ENCODE peak calls at places on chromosomes 1 and 21, in seven cellular contexts. One of them, this sample, is unnamed. For H3K4me1, the result is how much of the 10 kb centered on the place peaks cover.

GRCh38 chr1:6579374-6580118 is at the start of gene ZBTB48:
- DNase-seq in endothelial cell of umbilical vein: peak
- DNase-seq in H1: peak
- DNase-seq in K562: peak
- DNase-seq in upper lobe of left lung: peak
- DNase-seq in ovary: peak
- DNase-seq in stomach: peak
- DNase-seq in this sample: peak

GRCh38 chr1:43247256-43247921 is 22.4 kb upstream of the TMEM125 start:
- DNase-seq in endothelial cell of umbilical vein: no peak
- DNase-seq in H1: no peak
- DNase-seq in K562: no peak
- DNase-seq in upper lobe of left lung: no peak
- DNase-seq in ovary: no peak
- DNase-seq in stomach: no peak
- DNase-seq in this sample: no peak

GRCh38 chr1:226086776-226087175 is 24.3 kb downstream of the H3-3A start:
- DNase-seq in endothelial cell of umbilical vein: no peak
- DNase-seq in H1: no peak
- DNase-seq in K562: no peak
- DNase-seq in upper lobe of left lung: no peak
- DNase-seq in ovary: peak
- DNase-seq in stomach: no peak
- DNase-seq in this sample: no peak

GRCh38 chr1:43172532-43172972 is 422 bp downstream of the CFAP57 start:
- DNase-seq in endothelial cell of umbilical vein: peak
- DNase-seq in H1: no peak
- DNase-seq in K562: peak
- DNase-seq in upper lobe of left lung: peak
- DNase-seq in ovary: peak
- DNase-seq in stomach: peak
- DNase-seq in this sample: peak

GRCh38 chr1:199862047-199862446 is 165.5 kb upstream of the NR5A2 start:
- DNase-seq in endothelial cell of umbilical vein: no peak
- DNase-seq in H1: no peak
- DNase-seq in K562: no peak
- DNase-seq in upper lobe of left lung: no peak
- DNase-seq in ovary: no peak
- DNase-seq in stomach: no peak
- DNase-seq in this sample: no peak

GRCh38 chr1:169103443-169103842 is 3.0 kb upstream of the ATP1B1 start:
- DNase-seq in endothelial cell of umbilical vein: no peak
- DNase-seq in H1: no peak
- DNase-seq in K562: no peak
- DNase-seq in upper lobe of left lung: peak
- DNase-seq in ovary: no peak
- DNase-seq in stomach: peak
- DNase-seq in this sample: no peak

GRCh38 chr1:91670781-91671180 is 170.1 kb downstream of the CDC7 start:
- DNase-seq in endothelial cell of umbilical vein: no peak
- DNase-seq in H1: no peak
- DNase-seq in K562: no peak
- DNase-seq in upper lobe of left lung: no peak
- DNase-seq in ovary: no peak
- DNase-seq in stomach: no peak
- DNase-seq in this sample: no peak

GRCh38 chr1:36151133-36151844 is 2.0 kb upstream of the TRAPPC3 start:
- DNase-seq in endothelial cell of umbilical vein: no peak
- DNase-seq in H1: no peak
- DNase-seq in K562: no peak
- DNase-seq in upper lobe of left lung: no peak
- DNase-seq in ovary: no peak
- DNase-seq in stomach: no peak
- DNase-seq in this sample: no peak

GRCh38 chr1:240591078-240591477 is 20.9 kb downstream of the GREM2 start:
- DNase-seq in endothelial cell of umbilical vein: no peak
- DNase-seq in H1: no peak
- DNase-seq in K562: no peak
- DNase-seq in upper lobe of left lung: no peak
- DNase-seq in ovary: no peak
- DNase-seq in stomach: no peak
- DNase-seq in this sample: no peak

DNA sequence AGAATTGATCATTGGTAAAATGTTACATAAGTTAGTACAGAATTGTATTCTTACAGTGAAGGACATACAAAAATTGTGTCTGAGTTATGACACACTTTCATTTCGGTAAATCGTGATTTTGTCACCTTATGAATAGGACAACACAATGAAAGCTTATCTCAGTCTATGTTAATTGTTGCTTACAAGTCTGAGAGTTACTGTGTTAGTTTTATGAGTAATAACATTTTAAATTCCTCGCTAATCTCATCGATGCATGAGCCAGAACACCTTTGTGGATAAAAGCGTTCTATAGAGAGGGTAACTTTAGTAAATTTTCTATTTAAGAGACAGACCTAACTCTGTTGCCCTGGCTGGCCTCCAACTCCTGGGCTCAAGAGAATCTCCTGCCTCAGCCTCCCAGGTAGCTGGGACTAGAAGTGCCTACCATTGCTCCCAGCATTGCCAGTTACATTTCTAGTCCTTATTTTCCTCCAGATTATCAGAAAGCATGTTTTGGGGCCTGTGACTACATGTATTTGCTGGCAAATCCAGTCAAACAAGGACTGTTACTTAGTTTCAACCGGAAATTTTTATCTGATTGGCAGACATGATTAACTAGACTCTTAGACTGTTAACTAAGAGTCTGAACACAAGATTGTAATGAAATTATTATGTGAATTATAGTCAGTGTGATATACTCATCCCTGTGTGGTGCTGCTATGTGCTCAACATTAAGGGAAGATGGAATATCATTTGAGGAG is 3.0 kb downstream of the PRRC2C start:
- DNase-seq in endothelial cell of umbilical vein: peak
- DNase-seq in H1: no peak
- DNase-seq in K562: no peak
- DNase-seq in upper lobe of left lung: no peak
- DNase-seq in ovary: no peak
- DNase-seq in stomach: no peak
- DNase-seq in this sample: no peak
- H3K4me3 ChIP-seq in endothelial cell of umbilical vein: no peak
- H3K4me3 ChIP-seq in H1: no peak
- H3K4me3 ChIP-seq in K562: peak
- H3K4me3 ChIP-seq in upper lobe of left lung: no peak
- H3K4me3 ChIP-seq in ovary: no peak
- H3K4me3 ChIP-seq in stomach: no peak
- H3K4me3 ChIP-seq in this sample: no peak

GRCh38 chr21:38815060-38815405 is 9.3 kb downstream of the ETS2 start:
- DNase-seq in endothelial cell of umbilical vein: no peak
- DNase-seq in H1: no peak
- DNase-seq in K562: no peak
- DNase-seq in upper lobe of left lung: no peak
- DNase-seq in ovary: no peak
- DNase-seq in stomach: no peak
- DNase-seq in this sample: no peak

GRCh38 chr21:38811257-38811656 is 5.5 kb downstream of the ETS2 start:
- DNase-seq in endothelial cell of umbilical vein: peak
- DNase-seq in H1: no peak
- DNase-seq in K562: no peak
- DNase-seq in upper lobe of left lung: no peak
- DNase-seq in ovary: no peak
- DNase-seq in stomach: no peak
- DNase-seq in this sample: no peak

GRCh38 chr21:38813143-38813542 is 7.4 kb downstream of the ETS2 start:
- DNase-seq in endothelial cell of umbilical vein: no peak
- DNase-seq in H1: no peak
- DNase-seq in K562: no peak
- DNase-seq in upper lobe of left lung: no peak
- DNase-seq in ovary: no peak
- DNase-seq in stomach: no peak
- DNase-seq in this sample: no peak

GRCh38 chr21:38814126-38815059 is 8.7 kb downstream of the ETS2 start:
- DNase-seq in endothelial cell of umbilical vein: no peak
- DNase-seq in H1: no peak
- DNase-seq in K562: no peak
- DNase-seq in upper lobe of left lung: no peak
- DNase-seq in ovary: no peak
- DNase-seq in stomach: no peak
- DNase-seq in this sample: no peak

GRCh38 chr21:38813554-38813953 is 7.8 kb downstream of the ETS2 start:
- DNase-seq in endothelial cell of umbilical vein: no peak
- DNase-seq in H1: no peak
- DNase-seq in K562: no peak
- DNase-seq in upper lobe of left lung: no peak
- DNase-seq in ovary: no peak
- DNase-seq in stomach: no peak
- DNase-seq in this sample: no peak
- TF ChIP-seq POLR2A in endothelial cell of umbilical vein: no peak
- TF ChIP-seq POLR2A in H1: no peak
- TF ChIP-seq POLR2A in K562: no peak
- TF ChIP-seq POLR2A in upper lobe of left lung: no peak
- TF ChIP-seq POLR2A in ovary: no peak
- TF ChIP-seq POLR2A in stomach: no peak
- TF ChIP-seq POLR2A in this sample: no peak

GRCh38 chr1:85607913-85608250 is 27.3 kb downstream of the CCN1 start:
- DNase-seq in endothelial cell of umbilical vein: no peak
- DNase-seq in H1: peak
- DNase-seq in K562: no peak
- DNase-seq in upper lobe of left lung: no peak
- DNase-seq in ovary: no peak
- DNase-seq in stomach: no peak
- DNase-seq in this sample: no peak
- H3K4me1 ChIP-seq in endothelial cell of umbilical vein: under half
- H3K4me1 ChIP-seq in H1: under half
- H3K4me1 ChIP-seq in K562: under half
- H3K4me1 ChIP-seq in upper lobe of left lung: under half
- H3K4me1 ChIP-seq in ovary: under half
- H3K4me1 ChIP-seq in stomach: under half
- H3K4me1 ChIP-seq in this sample: under half

GRCh38 chr21:40185208-40185607 is 318.0 kb downstream of the PCP4 start:
- DNase-seq in endothelial cell of umbilical vein: no peak
- DNase-seq in H1: no peak
- DNase-seq in K562: no peak
- DNase-seq in upper lobe of left lung: no peak
- DNase-seq in ovary: no peak
- DNase-seq in stomach: no peak
- DNase-seq in this sample: no peak
- H3K4me3 ChIP-seq in endothelial cell of umbilical vein: no peak
- H3K4me3 ChIP-seq in H1: no peak
- H3K4me3 ChIP-seq in K562: no peak
- H3K4me3 ChIP-seq in upper lobe of left lung: no peak
- H3K4me3 ChIP-seq in ovary: no peak
- H3K4me3 ChIP-seq in stomach: no peak
- H3K4me3 ChIP-seq in this sample: no peak

GRCh38 chr21:42218836-42219605 is at the start of gene ABCG1:
- DNase-seq in endothelial cell of umbilical vein: peak
- DNase-seq in H1: peak
- DNase-seq in K562: no peak
- DNase-seq in upper lobe of left lung: peak
- DNase-seq in ovary: no peak
- DNase-seq in stomach: peak
- DNase-seq in this sample: no peak
- TF ChIP-seq POLR2A in endothelial cell of umbilical vein: no peak
- TF ChIP-seq POLR2A in H1: no peak
- TF ChIP-seq POLR2A in K562: no peak
- TF ChIP-seq POLR2A in upper lobe of left lung: no peak
- TF ChIP-seq POLR2A in ovary: no peak
- TF ChIP-seq POLR2A in stomach: no peak
- TF ChIP-seq POLR2A in this sample: no peak